ENCODE peak calls at places on chromosomes 12 and 14, in six cellular contexts. J is nephron progenitor cell, Q is left ventricle myocardium inferior, D is GM13977, Y is choroid plexus epithelial cell, I is dorsolateral prefrontal cortex. S is an unnamed sample.

GRCh38 chr14:89409961-89410360 is 7.1 kb downstream of the FOXN3 start:
- DNase-seq in J (no peak), Q (no peak), D (no peak), Y (no peak), I (no peak), S (no peak)

GRCh38 chr14:77459072-77459723 is 1.3 kb downstream of the AHSA1 start:
- DNase-seq in J (peak), Q (no peak), D (peak), Y (peak), I (peak), S (peak)

GRCh38 chr12:108193922-108194321 is 64.8 kb downstream of the WSCD2 start:
- DNase-seq in J (peak), Q (no peak), D (peak), Y (peak), I (no peak), S (no peak)

GRCh38 chr12:131454418-131455217 is 256.3 kb upstream of the SFSWAP start:
- DNase-seq in J (peak), Q (no peak), D (peak), Y (peak), I (no peak), S (no peak)

GRCh38 chr12:85642810-85643209 is 193.4 kb downstream of the RASSF9 start:
- DNase-seq in J (no peak), Q (no peak), D (no peak), Y (peak), I (no peak), S (no peak)

GRCh38 chr12:3947781-3948180 is 74.6 kb upstream of the PARP11 start:
- DNase-seq in J (no peak), Q (no peak), D (no peak), Y (no peak), I (no peak), S (no peak)

GRCh38 chr12:3869448-3869847 is 3.8 kb downstream of the PARP11 start:
- DNase-seq in J (no peak), Q (no peak), D (no peak), Y (no peak), I (no peak), S (no peak)

GRCh38 chr12:122309564-122310121 is 43.3 kb upstream of the VPS33A start:
- DNase-seq in J (no peak), Q (no peak), D (no peak), Y (peak), I (no peak), S (no peak)

GRCh38 chr14:88363624-88364023 is 21.8 kb upstream of the SPATA7 start:
- DNase-seq in J (no peak), Q (no peak), D (no peak), Y (no peak), I (no peak), S (no peak)

GRCh38 chr14:90986510-90986909 is 73.9 kb downstream of the RPS6KA5 start:
- DNase-seq in J (no peak), Q (no peak), D (no peak), Y (no peak), I (no peak), S (no peak)

DNA sequence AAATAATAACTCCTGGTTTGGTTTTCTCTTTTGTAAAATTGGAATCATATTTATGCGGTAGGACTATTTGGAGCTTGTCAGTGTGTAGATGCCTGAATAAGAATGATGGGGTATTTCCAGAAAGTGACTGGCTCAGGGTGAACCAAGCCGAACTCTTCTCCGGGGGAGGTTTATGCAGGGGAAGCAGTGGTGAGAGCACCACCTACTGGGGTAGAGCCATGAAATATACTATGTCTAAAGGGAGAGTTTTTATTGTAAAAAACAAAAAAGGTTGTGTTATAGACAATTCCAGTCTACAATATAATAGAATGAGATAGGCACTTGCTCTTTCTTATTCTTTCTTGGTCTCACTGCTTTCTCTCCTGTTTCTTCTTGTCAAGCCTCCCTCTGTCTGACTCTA is 222.9 kb upstream of the SLC16A7 start:
- DNase-seq in J (peak), Q (no peak), D (no peak), Y (peak), I (no peak), S (no peak)
- TF ChIP-seq CTCF in J (peak), Q (no peak), D (peak), Y (peak), I (peak), S (no peak)

DNA sequence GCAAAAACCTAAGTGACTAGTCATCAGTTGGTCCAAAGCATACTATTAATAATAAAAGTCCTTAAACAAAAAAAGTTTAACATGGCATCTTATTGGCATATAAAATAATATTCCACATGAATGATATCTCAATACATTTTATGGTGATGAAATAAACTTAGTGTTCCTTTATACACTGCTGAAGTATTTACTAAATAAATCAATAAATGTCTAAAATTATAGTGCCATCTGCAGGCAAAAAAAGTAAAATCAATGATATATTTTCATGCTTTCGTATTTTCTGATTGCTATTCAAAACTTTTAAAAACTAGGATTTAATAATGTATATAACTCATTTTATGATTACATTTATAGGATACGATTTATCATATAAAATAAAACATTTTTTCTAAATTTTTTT is 30.5 kb downstream of the PUS7L start:
- DNase-seq in J (no peak), Q (no peak), D (no peak), Y (no peak), I (no peak), S (no peak)
- TF ChIP-seq CTCF in J (peak), Q (peak), D (peak), Y (peak), I (peak), S (no peak)

GRCh38 chr12:44960423-44960822 is 84.3 kb upstream of the NELL2 start:
- DNase-seq in J (no peak), Q (no peak), D (no peak), Y (no peak), I (no peak), S (no peak)
- TF ChIP-seq CTCF in J (no peak), Q (no peak), D (no peak), Y (no peak), I (no peak), S (no peak)

GRCh38 chr12:31021181-31021580 is 52.5 kb upstream of the DDX11 start:
- DNase-seq in J (no peak), Q (no peak), D (no peak), Y (no peak), I (no peak), S (no peak)

GRCh38 chr12:31019561-31020308 is 53.9 kb upstream of the DDX11 start:
- DNase-seq in J (no peak), Q (no peak), D (no peak), Y (no peak), I (no peak), S (no peak)

GRCh38 chr12:31023271-31023724 is 50.4 kb upstream of the DDX11 start:
- DNase-seq in J (no peak), Q (no peak), D (no peak), Y (no peak), I (no peak), S (no peak)

GRCh38 chr12:31020385-31021166 is 53.1 kb upstream of the DDX11 start:
- DNase-seq in J (no peak), Q (no peak), D (no peak), Y (no peak), I (no peak), S (no peak)

GRCh38 chr12:31021809-31022492 is 51.7 kb upstream of the DDX11 start:
- DNase-seq in J (no peak), Q (no peak), D (no peak), Y (no peak), I (no peak), S (no peak)
- TF ChIP-seq CTCF in J (no peak), Q (no peak), D (no peak), Y (peak), I (no peak), S (no peak)

GRCh38 chr14:28773176-28773575 is 6.6 kb downstream of the FOXG1 start:
- DNase-seq in J (no peak), Q (no peak), D (no peak), Y (no peak), I (no peak), S (no peak)

GRCh38 chr14:28772613-28773012 is 6.0 kb downstream of the FOXG1 start:
- DNase-seq in J (no peak), Q (no peak), D (no peak), Y (no peak), I (no peak), S (no peak)

GRCh38 chr14:28774764-28775738 is 8.5 kb downstream of the FOXG1 start:
- DNase-seq in J (no peak), Q (no peak), D (no peak), Y (no peak), I (no peak), S (no peak)

GRCh38 chr14:28776482-28777266 is 10.1 kb downstream of the FOXG1 start:
- DNase-seq in J (no peak), Q (no peak), D (no peak), Y (no peak), I (no peak), S (no peak)

GRCh38 chr14:28773917-28774691 is 7.5 kb downstream of the FOXG1 start:
- DNase-seq in J (peak), Q (no peak), D (no peak), Y (peak), I (peak), S (no peak)
- TF ChIP-seq CTCF in J (peak), Q (no peak), D (peak), Y (peak), I (peak), S (no peak)

GRCh38 chr12:49801141-49802063 is 26.8 kb downstream of the NCKAP5L start:
- DNase-seq in J (no peak), Q (no peak), D (no peak), Y (no peak), I (no peak), S (no peak)
- TF ChIP-seq CTCF in J (no peak), Q (no peak), D (no peak), Y (no peak), I (no peak), S (no peak)

DNA sequence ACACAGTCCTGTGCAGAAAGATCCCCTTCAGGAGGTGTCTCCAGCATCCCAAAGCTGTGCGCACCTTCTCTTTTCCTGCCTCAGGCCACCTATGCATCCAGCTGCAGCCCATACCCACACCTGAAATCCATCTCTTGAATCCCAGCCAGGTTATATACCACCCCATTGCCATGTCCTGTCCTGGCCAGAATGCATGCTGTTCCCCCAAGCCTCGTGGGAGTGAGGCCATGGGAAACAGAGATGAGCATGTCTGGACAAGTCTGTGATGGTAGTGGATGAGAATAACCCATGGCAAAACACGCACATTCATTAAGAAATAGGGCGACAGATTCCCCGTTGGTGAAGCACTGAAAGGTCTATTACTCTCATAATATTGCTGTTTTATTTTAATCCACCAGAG is 97.7 kb upstream of the FKBP4 start:
- DNase-seq in J (no peak), Q (no peak), D (no peak), Y (no peak), I (no peak), S (no peak)
- TF ChIP-seq CTCF in J (no peak), Q (no peak), D (no peak), Y (no peak), I (no peak), S (no peak)

GRCh38 chr14:22474730-22475351 is 114.2 kb downstream of the DAD1 start:
- DNase-seq in J (no peak), Q (no peak), D (no peak), Y (peak), I (no peak), S (no peak)

GRCh38 chr14:22476882-22477281 is 112.1 kb downstream of the DAD1 start:
- DNase-seq in J (no peak), Q (no peak), D (no peak), Y (no peak), I (no peak), S (no peak)

GRCh38 chr14:22475381-22475780 is 113.6 kb downstream of the DAD1 start:
- DNase-seq in J (no peak), Q (no peak), D (no peak), Y (no peak), I (no peak), S (no peak)

GRCh38 chr14:22477569-22478194 is 111.3 kb downstream of the DAD1 start:
- DNase-seq in J (no peak), Q (no peak), D (no peak), Y (no peak), I (no peak), S (no peak)

DNA sequence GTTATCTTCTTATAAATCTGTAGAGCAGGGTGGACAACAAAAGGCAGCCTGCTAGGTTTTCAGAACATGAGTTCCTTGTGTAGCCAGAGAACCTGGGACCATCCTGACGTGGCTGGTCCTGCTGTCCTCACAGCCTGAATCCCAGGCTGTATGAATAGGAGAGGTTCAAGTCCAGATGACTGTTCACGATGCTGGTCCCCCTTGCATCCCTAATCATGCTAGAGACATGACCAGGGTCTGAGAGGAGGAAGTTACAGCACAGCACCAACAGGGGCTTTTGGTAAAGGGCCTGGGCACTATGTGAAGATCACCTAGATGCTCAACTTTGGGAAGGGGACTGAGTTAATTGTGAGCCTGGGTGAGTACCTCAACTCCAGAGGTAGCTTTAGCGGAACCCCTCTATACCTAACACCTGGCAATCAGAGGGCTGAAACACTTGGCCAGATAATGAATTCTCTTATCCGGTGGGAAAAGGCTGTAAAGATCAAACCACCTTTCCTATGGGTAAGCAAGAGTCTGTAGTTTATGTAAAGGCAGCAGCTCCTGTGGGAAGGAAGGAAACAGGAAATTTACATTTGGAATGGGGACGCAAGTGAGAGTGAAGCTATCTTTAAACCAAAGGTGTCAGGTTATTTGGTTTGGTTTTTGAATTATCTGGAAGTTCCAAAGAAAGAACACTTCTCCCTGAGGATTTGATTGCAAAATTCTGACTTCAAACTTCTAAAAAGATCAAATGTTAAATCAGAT is 112.8 kb downstream of the DAD1 start:
- DNase-seq in J (no peak), Q (no peak), D (no peak), Y (no peak), I (no peak), S (no peak)
- TF ChIP-seq CTCF in J (no peak), Q (no peak), D (no peak), Y (no peak), I (no peak), S (no peak)

GRCh38 chr14:101780390-101780789 is 18.9 kb downstream of the PPP2R5C start:
- DNase-seq in J (no peak), Q (no peak), D (no peak), Y (no peak), I (no peak), S (no peak)

GRCh38 chr14:101781240-101782061 is 19.9 kb downstream of the PPP2R5C start:
- DNase-seq in J (peak), Q (no peak), D (peak), Y (no peak), I (no peak), S (no peak)

GRCh38 chr14:101784631-101785030 is 23.1 kb downstream of the PPP2R5C start:
- DNase-seq in J (no peak), Q (no peak), D (no peak), Y (no peak), I (no peak), S (no peak)

GRCh38 chr14:101783260-101784016 is 21.9 kb downstream of the PPP2R5C start:
- DNase-seq in J (no peak), Q (no peak), D (no peak), Y (no peak), I (no peak), S (no peak)

GRCh38 chr14:101780887-101781239 is 19.4 kb downstream of the PPP2R5C start:
- DNase-seq in J (peak), Q (no peak), D (no peak), Y (no peak), I (no peak), S (no peak)
- TF ChIP-seq CTCF in J (no peak), Q (no peak), D (no peak), Y (no peak), I (no peak), S (no peak)

S was measured in omental fat pad.